ENCODE peak calls at places on chromosome 20, in nine cellular contexts. P, C, E, V, D, X, S, L and F are unnamed samples.

GRCh38 chr20:33731693-33732165 is at the start of gene ZNF341:
- DNase-seq in P (peak), C (no peak), E (no peak), V (peak), D (peak), X (peak), S (peak), L (peak), F (peak)

GRCh38 chr20:62156254-62156556 is 12.6 kb downstream of the SS18L1 start:
- DNase-seq in P (no peak), C (no peak), E (no peak), V (no peak), D (no peak), X (no peak), S (no peak), L (no peak), F (no peak)

GRCh38 chr20:47305667-47306066 is 50.8 kb downstream of the ZMYND8 start:
- DNase-seq in P (peak), C (no peak), E (peak), V (no peak), D (no peak), X (no peak), S (no peak), L (no peak), F (no peak)

GRCh38 chr20:24778585-24779031 is 170.5 kb upstream of the CST7 start:
- DNase-seq in P (no peak), C (no peak), E (no peak), V (no peak), D (no peak), X (no peak), S (no peak), L (no peak), F (no peak)

GRCh38 chr20:47330933-47331708 is 25.4 kb downstream of the ZMYND8 start:
- DNase-seq in P (peak), C (peak), E (peak), V (peak), D (no peak), X (no peak), S (no peak), L (no peak), F (no peak)

GRCh38 chr20:13102237-13102636 is 93.5 kb downstream of the SPTLC3 start:
- DNase-seq in P (no peak), C (peak), E (no peak), V (no peak), D (no peak), X (no peak), S (no peak), L (no peak), F (no peak)

GRCh38 chr20:55974491-55975202 is 30.7 kb downstream of the CBLN4 start:
- DNase-seq in P (no peak), C (no peak), E (no peak), V (no peak), D (no peak), X (no peak), S (no peak), L (no peak), F (no peak)

GRCh38 chr20:61352381-61353260 is 100.6 kb downstream of the CDH4 start:
- DNase-seq in P (no peak), C (no peak), E (no peak), V (no peak), D (no peak), X (no peak), S (no peak), L (no peak), F (no peak)

GRCh38 chr20:47227576-47227975 is 128.9 kb downstream of the ZMYND8 start:
- DNase-seq in P (no peak), C (no peak), E (no peak), V (no peak), D (no peak), X (no peak), S (no peak), L (no peak), F (no peak)

GRCh38 chr20:5267092-5267491 is 49.7 kb downstream of the PROKR2 start:
- DNase-seq in P (no peak), C (no peak), E (no peak), V (no peak), D (no peak), X (no peak), S (no peak), L (no peak), F (no peak)

GRCh38 chr20:63123326-63123725 is 92.6 kb downstream of the YTHDF1 start:
- DNase-seq in P (no peak), C (no peak), E (no peak), V (no peak), D (no peak), X (no peak), S (no peak), L (no peak), F (no peak)

GRCh38 chr20:38791291-38791690 is 14.2 kb upstream of the PPP1R16B start:
- DNase-seq in P (no peak), C (no peak), E (no peak), V (no peak), D (no peak), X (no peak), S (no peak), L (no peak), F (no peak)

GRCh38 chr20:57255183-57255582 is 11.3 kb downstream of the BMP7 start:
- DNase-seq in P (no peak), C (no peak), E (no peak), V (no peak), D (no peak), X (no peak), S (no peak), L (no peak), F (no peak)

GRCh38 chr20:38855356-38855755 is 49.9 kb downstream of the PPP1R16B start:
- DNase-seq in P (peak), C (peak), E (peak), V (no peak), D (no peak), X (no peak), S (no peak), L (no peak), F (no peak)

GRCh38 chr20:38658879-38659612 is 57.4 kb downstream of the ARHGAP40 start:
- DNase-seq in P (peak), C (no peak), E (peak), V (peak), D (peak), X (peak), S (no peak), L (peak), F (peak)

GRCh38 chr20:63235399-63235983 is at the start of gene BIRC7:
- DNase-seq in P (no peak), C (no peak), E (no peak), V (peak), D (no peak), X (no peak), S (no peak), L (no peak), F (no peak)

GRCh38 chr20:22821826-22822225 is 213.3 kb upstream of the SSTR4 start:
- DNase-seq in P (no peak), C (no peak), E (no peak), V (no peak), D (no peak), X (no peak), S (no peak), L (no peak), F (no peak)

GRCh38 chr20:40941023-40941655 is 87.5 kb upstream of the TOP1 start:
- DNase-seq in P (no peak), C (no peak), E (peak), V (no peak), D (no peak), X (no peak), S (no peak), L (no peak), F (no peak)

GRCh38 chr20:9407805-9408421 is 106.5 kb upstream of the LAMP5 start:
- DNase-seq in P (peak), C (peak), E (peak), V (peak), D (peak), X (peak), S (peak), L (peak), F (peak)